ENCODE peak calls at places on chromosomes 3 and 15, in six cellular contexts. Y is A549, V is psoas muscle, L is lung, J is Peyer's patch, H is H9. E is an unnamed sample.

GRCh38 chr3:29649815-29650547 is 369.1 kb downstream of the RBMS3 start:
- DNase-seq in Y (peak; percentile 11), V (no peak), L (no peak), J (peak; percentile 16), H (no peak), E (no peak)

GRCh38 chr3:104628185-104628789 is 738.4 kb upstream of the ALCAM start:
- DNase-seq in Y (peak; percentile 52), V (no peak), L (no peak), J (no peak), H (no peak), E (no peak)

GRCh38 chr3:57048052-57048671 is 12.3 kb upstream of the SPATA12 start:
- DNase-seq in Y (no peak), V (peak; percentile 61), L (peak; percentile 30), J (no peak), H (no peak), E (peak; percentile 20)

GRCh38 chr15:91953432-91953831 is 99.9 kb downstream of the SLCO3A1 start:
- DNase-seq in Y (no peak), V (no peak), L (no peak), J (no peak), H (no peak), E (no peak)

GRCh38 chr3:122184591-122184929 is 1.1 kb downstream of the CASR start:
- DNase-seq in Y (no peak), V (no peak), L (no peak), J (no peak), H (no peak), E (no peak)

GRCh38 chr15:88243895-88244787 is 12.4 kb downstream of the NTRK3 start:
- DNase-seq in Y (peak; percentile 62), V (no peak), L (no peak), J (no peak), H (peak; percentile 54), E (no peak)

GRCh38 chr15:70722266-70723123 is 40.9 kb downstream of the UACA start:
- DNase-seq in Y (peak; percentile 78), V (no peak), L (no peak), J (no peak), H (no peak), E (no peak)

GRCh38 chr3:160622263-160623045 is 54.5 kb upstream of the ARL14 start:
- DNase-seq in Y (no peak), V (no peak), L (no peak), J (no peak), H (no peak), E (no peak)

GRCh38 chr3:2024037-2024436 is 74.6 kb upstream of the CNTN4 start:
- DNase-seq in Y (no peak), V (no peak), L (no peak), J (no peak), H (no peak), E (no peak)

GRCh38 chr15:38531509-38531908 is 33.1 kb downstream of the RASGRP1 start:
- DNase-seq in Y (no peak), V (no peak), L (no peak), J (no peak), H (no peak), E (no peak)

GRCh38 chr15:41899854-41900442 is 6.1 kb upstream of the SPTBN5 start:
- DNase-seq in Y (no peak), V (no peak), L (no peak), J (no peak), H (no peak), E (no peak)

GRCh38 chr3:4290272-4290893 is 12.8 kb upstream of the SETMAR start:
- DNase-seq in Y (peak; percentile 48), V (no peak), L (no peak), J (peak; percentile 21), H (no peak), E (no peak)

GRCh38 chr15:61299060-61299763 is 70.1 kb upstream of the RORA start:
- DNase-seq in Y (no peak), V (no peak), L (peak; percentile 70), J (no peak), H (no peak), E (no peak)

GRCh38 chr3:9301798-9302197 is 52.4 kb upstream of the SRGAP3 start:
- DNase-seq in Y (no peak), V (no peak), L (no peak), J (no peak), H (no peak), E (no peak)

GRCh38 chr3:110569073-110569472 is 502.5 kb upstream of the NECTIN3 start:
- DNase-seq in Y (no peak), V (no peak), L (no peak), J (no peak), H (no peak), E (no peak)

GRCh38 chr3:20060924-20061323 is 20.7 kb downstream of the KAT2B start:
- DNase-seq in Y (no peak), V (no peak), L (no peak), J (no peak), H (no peak), E (no peak)

GRCh38 chr3:11535207-11535960 is 108.3 kb downstream of the VGLL4 start:
- DNase-seq in Y (no peak), V (no peak), L (no peak), J (no peak), H (no peak), E (no peak)

GRCh38 chr3:133531981-133532380 is 41.5 kb upstream of the CDV3 start:
- DNase-seq in Y (no peak), V (no peak), L (no peak), J (no peak), H (no peak), E (no peak)

GRCh38 chr3:71185733-71186455 is 397.6 kb downstream of the FOXP1 start:
- DNase-seq in Y (peak; percentile 24), V (no peak), L (no peak), J (no peak), H (no peak), E (no peak)

GRCh38 chr3:33313331-33313730 is 36.1 kb downstream of the FBXL2 start:
- DNase-seq in Y (peak; percentile 46), V (no peak), L (no peak), J (no peak), H (no peak), E (no peak)

GRCh38 chr3:27666708-27667107 is 55.4 kb downstream of the EOMES start:
- DNase-seq in Y (peak; percentile 25), V (peak; percentile 65), L (peak; percentile 47), J (peak; percentile 59), H (peak; percentile 87), E (no peak)

GRCh38 chr3:62686916-62687315 is 188.3 kb downstream of the CADPS start:
- DNase-seq in Y (no peak), V (no peak), L (no peak), J (no peak), H (no peak), E (no peak)

GRCh38 chr15:80549712-80550111 is 145.4 kb upstream of the ABHD17C start:
- DNase-seq in Y (no peak), V (no peak), L (no peak), J (no peak), H (no peak), E (no peak)

GRCh38 chr3:18704326-18704725 is 279.2 kb upstream of the SATB1 start:
- DNase-seq in Y (no peak), V (no peak), L (no peak), J (no peak), H (no peak), E (no peak)

GRCh38 chr3:39271363-39271762 is 8.5 kb downstream of the CX3CR1 start:
- DNase-seq in Y (no peak), V (no peak), L (no peak), J (no peak), H (no peak), E (no peak)

GRCh38 chr15:32851619-32852416 is 134.0 kb downstream of the GREM1 start:
- DNase-seq in Y (peak; percentile 33), V (no peak), L (no peak), J (no peak), H (no peak), E (no peak)
- H3K27ac ChIP-seq in Y (peak overlapping the region; percentile 86), V (no peak overlapping the region), L (no peak overlapping the region), J (no peak overlapping the region), H (no peak overlapping the region), E (no peak overlapping the region)

DNA sequence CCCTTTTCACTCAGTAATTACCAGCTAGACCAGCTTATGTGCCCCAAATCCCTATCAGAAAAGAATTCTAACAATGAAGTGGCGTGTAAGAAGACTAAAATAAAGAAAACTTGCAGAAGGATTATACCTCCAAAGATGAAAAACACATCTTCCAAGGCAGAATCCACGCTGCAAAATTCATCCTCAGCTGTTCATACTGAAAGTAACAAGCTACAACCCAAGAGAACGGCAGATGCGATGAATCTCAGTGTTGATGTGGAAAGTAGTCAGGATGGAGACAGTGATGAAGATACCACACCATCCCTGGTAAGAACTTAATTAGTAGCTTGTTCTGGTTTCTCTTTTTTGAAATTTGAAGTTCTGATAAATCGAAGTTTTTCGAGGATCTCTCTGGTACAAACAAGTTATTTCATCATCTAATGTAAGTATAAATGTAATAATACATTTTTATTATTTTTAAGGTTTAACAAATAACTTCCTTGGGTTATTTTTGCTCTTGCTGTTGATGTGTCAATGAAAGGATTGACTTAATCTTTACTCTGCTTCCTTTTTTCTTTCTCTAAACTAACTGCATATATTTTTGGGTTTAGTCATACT is 1.4 kb downstream of the WDR76 start:
- DNase-seq in Y (no peak), V (no peak), L (no peak), J (no peak), H (no peak), E (no peak)
- H3K4me1 ChIP-seq in Y (peaks cover 18% of the 10 kb centered on the region), V (peaks cover 14% of the 10 kb centered on the region), L (peaks cover 6% of the 10 kb centered on the region), J (no peaks in the 10 kb centered on the region), H (no peaks in the 10 kb centered on the region), E (no peaks in the 10 kb centered on the region)

DNA sequence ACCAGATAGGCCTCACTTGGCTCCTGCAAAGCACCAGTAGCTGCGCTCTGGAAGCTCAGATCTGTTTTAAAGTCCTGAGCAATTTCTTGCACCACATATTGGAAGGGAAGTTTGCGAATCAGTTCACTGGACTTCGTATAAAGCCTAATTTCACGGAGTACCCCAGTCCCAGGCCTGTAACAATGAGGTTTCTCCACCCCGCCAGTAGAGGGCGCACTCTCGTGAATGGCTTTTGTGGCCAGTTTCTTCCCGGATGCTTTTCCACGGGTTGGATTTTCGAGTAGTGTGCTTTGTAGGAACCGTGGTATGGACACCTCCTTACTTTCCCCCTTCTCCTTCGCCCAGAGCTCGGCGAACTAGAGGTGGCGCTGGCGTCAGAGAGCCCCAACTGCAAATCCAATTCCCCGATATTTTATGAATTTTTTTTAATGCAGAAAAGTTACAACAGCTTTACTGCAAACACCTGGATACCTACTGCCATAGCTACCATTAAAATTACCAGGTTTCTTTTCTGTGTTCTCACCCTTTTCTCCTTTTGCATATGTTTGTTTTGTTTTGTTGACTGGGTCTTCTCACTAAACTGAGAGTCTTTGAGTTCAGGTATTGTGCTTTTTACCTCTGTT is 13.3 kb downstream of the RARB start:
- DNase-seq in Y (no peak), V (peak; percentile 19), L (no peak), J (no peak), H (peak; percentile 38), E (no peak)
- TF ChIP-seq CTCF in Y (peak; percentile 73), V (peak; percentile 48), L (no peak), J (peak; percentile 44), H (peak; percentile 90), E (peak; percentile 20)

DNA sequence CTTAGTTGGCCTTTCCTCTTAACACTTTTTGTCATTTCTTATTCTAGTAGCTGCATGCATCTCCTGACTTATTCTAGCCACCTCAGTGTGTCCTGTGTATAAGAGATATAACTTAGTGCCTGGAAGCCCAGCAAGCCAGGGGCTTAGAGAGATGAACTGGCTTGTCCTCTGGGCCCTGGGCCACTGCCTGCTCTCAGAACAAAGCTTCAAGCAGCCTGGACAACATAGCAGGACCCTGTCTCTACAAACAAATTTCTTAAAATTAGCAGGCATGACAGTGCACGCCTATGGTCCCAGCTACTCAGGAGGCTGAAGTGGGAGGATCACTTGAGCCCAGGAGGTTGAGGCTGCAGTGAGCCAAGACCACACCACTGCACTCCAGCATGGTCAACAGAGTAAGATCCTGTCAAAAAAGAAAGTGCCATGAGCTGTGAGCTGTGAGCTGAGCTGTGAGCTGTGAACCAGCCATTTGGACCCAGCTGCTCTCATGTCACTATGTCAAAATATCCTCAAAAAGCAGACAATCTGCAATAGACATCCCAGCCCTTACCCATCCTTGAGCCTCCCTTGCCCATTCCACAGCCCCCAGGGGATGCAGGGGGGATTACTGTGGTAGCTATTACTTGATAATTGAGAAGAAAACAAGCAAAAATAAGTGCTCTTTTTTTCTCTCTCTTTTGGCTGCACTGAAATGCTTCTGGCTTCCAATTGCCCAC is 174.5 kb downstream of the OPA1 start:
- DNase-seq in Y (no peak), V (no peak), L (no peak), J (no peak), H (peak; percentile 3), E (no peak)
- H3K27ac ChIP-seq in Y (no peak overlapping the region), V (no peak overlapping the region), L (no peak overlapping the region), J (no peak overlapping the region), H (no peak overlapping the region), E (no peak overlapping the region)

E was measured in pancreas.